ENCODE peak calls at places on chromosomes 11 and 22, in six cellular contexts. V is Calu3, E is retinal pigment epithelial cell, P is AG04450, Z is cardiac muscle cell, F is lung. B is an unnamed sample.

GRCh38 chr22:26846645-26847044 is 189.3 kb downstream of the MIAT start:
- DNase-seq in V (no peak), E (no peak), P (no peak), Z (no peak), F (no peak), B (no peak)

GRCh38 chr11:34132261-34132965 is 27.0 kb downstream of the NAT10 start:
- DNase-seq in V (no peak), E (no peak), P (no peak), Z (peak; percentile 24), F (no peak), B (no peak)

GRCh38 chr11:79466411-79466810 is 25.6 kb upstream of the TENM4 start:
- DNase-seq in V (no peak), E (peak; percentile 82), P (peak; percentile 54), Z (no peak), F (no peak), B (no peak)

GRCh38 chr11:11774928-11775327 is 66.8 kb upstream of the USP47 start:
- DNase-seq in V (no peak), E (no peak), P (no peak), Z (no peak), F (no peak), B (no peak)

GRCh38 chr11:129846508-129847335 is 31.1 kb downstream of the TMEM45B start:
- DNase-seq in V (peak; percentile 36), E (peak; percentile 73), P (peak; percentile 80), Z (no peak), F (no peak), B (no peak)

GRCh38 chr11:117993988-117994741 is 8.0 kb downstream of the IL10RA start:
- DNase-seq in V (no peak), E (no peak), P (no peak), Z (no peak), F (no peak), B (no peak)

GRCh38 chr11:76723548-76723947 is 53.0 kb upstream of the LRRC32 start:
- DNase-seq in V (no peak), E (no peak), P (no peak), Z (no peak), F (no peak), B (no peak)

GRCh38 chr11:130776044-130776390 is 140.3 kb downstream of the SNX19 start:
- DNase-seq in V (no peak), E (no peak), P (no peak), Z (no peak), F (no peak), B (no peak)

GRCh38 chr11:59556883-59557205 is 45.5 kb downstream of the OR4D9 start:
- DNase-seq in V (no peak), E (no peak), P (no peak), Z (no peak), F (no peak), B (no peak)

GRCh38 chr22:35312198-35313059 is 12.7 kb downstream of the TOM1 start:
- DNase-seq in V (peak; percentile 80), E (peak; percentile 95), P (no peak), Z (peak; percentile 40), F (no peak), B (no peak)

GRCh38 chr11:105022998-105023397 is at the start of gene CASP5:
- DNase-seq in V (no peak), E (no peak), P (no peak), Z (no peak), F (no peak), B (no peak)

GRCh38 chr22:40818192-40818746 is 877 bp downstream of the SLC25A17 start:
- DNase-seq in V (no peak), E (no peak), P (no peak), Z (no peak), F (no peak), B (no peak)

GRCh38 chr11:8323161-8323935 is 59.7 kb upstream of the LMO1 start:
- DNase-seq in V (no peak), E (no peak), P (no peak), Z (no peak), F (no peak), B (no peak)

GRCh38 chr11:19751055-19751454 is 38.4 kb downstream of the NAV2 start:
- DNase-seq in V (no peak), E (no peak), P (no peak), Z (no peak), F (no peak), B (no peak)

GRCh38 chr11:44626645-44627044 is 61.2 kb downstream of the CD82 start:
- DNase-seq in V (no peak), E (no peak), P (no peak), Z (no peak), F (no peak), B (peak; percentile 2)

GRCh38 chr11:96335389-96335788 is 7.6 kb downstream of the MAML2 start:
- DNase-seq in V (no peak), E (no peak), P (no peak), Z (no peak), F (no peak), B (no peak)

GRCh38 chr11:64318694-64319420 is 936 bp downstream of the PRDX5 start:
- DNase-seq in V (no peak), E (no peak), P (no peak), Z (no peak), F (no peak), B (no peak)

GRCh38 chr22:26826431-26826935 is 169.1 kb downstream of the MIAT start:
- DNase-seq in V (no peak), E (no peak), P (no peak), Z (no peak), F (no peak), B (no peak)

GRCh38 chr11:65915101-65915820 is 3.6 kb downstream of the C11orf68 start:
- DNase-seq in V (no peak), E (no peak), P (no peak), Z (no peak), F (no peak), B (no peak)

GRCh38 chr11:65915821-65916251 is 3.0 kb downstream of the C11orf68 start:
- DNase-seq in V (peak; percentile 90), E (peak; percentile 94), P (peak; percentile 93), Z (no peak), F (peak; percentile 80), B (peak; percentile 44)

GRCh38 chr11:65907878-65908277 is 7.7 kb upstream of the FOSL1 start:
- DNase-seq in V (no peak), E (no peak), P (no peak), Z (no peak), F (no peak), B (no peak)

GRCh38 chr11:65912840-65913239 is 6.0 kb downstream of the C11orf68 start:
- DNase-seq in V (no peak), E (no peak), P (no peak), Z (no peak), F (no peak), B (no peak)

GRCh38 chr11:65911682-65912568 is 6.9 kb downstream of the C11orf68 start:
- DNase-seq in V (peak; percentile 49), E (no peak), P (no peak), Z (peak; percentile 51), F (peak; percentile 52), B (no peak)
- TF ChIP-seq CTCF in V (no peak), E (peak; percentile 28), P (peak; percentile 17), Z (peak; percentile 34), F (no peak), B (no peak)

DNA sequence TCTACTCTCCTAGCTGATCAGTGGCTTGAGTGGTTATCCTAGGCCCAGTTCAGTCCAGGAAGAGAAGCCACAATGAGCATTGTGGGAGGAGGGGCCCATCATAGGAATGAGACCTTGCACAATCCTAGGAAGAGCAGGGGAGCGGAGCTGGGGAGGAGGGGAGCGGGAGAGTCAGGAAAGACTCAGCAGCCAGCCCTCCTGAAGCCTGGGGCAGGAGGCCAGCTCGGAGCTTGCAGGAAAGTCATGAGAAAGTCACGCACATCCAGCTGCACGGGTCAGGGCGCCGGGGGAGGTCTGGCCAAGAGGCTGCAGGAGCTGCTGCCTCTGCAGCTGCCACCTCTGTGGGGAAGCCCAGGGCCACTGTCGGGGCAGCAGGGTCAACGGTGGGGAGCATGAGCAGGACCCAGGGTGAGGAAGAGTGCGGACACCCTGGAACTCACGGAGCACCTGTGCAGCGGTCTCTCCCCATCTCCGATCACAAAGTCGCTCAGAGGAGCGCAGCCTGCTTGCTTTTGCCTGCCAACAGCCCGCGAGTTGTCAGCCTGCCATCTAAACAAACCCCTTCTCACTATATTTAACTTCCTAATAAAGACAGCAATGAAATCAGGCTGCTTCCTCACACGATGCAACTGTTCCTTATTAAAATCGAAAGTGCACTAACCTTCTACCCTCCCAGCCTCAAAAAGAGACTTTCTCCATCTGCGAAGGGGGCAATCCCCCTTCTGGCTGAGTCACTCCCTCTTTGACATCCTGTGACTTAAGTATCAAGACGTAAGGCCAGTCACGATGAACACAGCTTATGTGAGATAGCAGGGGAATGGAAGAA is 52.8 kb upstream of the RTL6 start:
- DNase-seq in V (no peak), E (peak; percentile 23), P (peak; percentile 91), Z (no peak), F (peak; percentile 51), B (peak; percentile 39)
- TF ChIP-seq CTCF in V (no peak), E (no peak), P (no peak), Z (no peak), F (no peak), B (no peak)

GRCh38 chr11:85187992-85188391 is 439.2 kb downstream of the DLG2 start:
- DNase-seq in V (no peak), E (no peak), P (no peak), Z (no peak), F (no peak), B (no peak)

GRCh38 chr11:85180528-85180927 is 446.6 kb downstream of the DLG2 start:
- DNase-seq in V (no peak), E (no peak), P (no peak), Z (no peak), F (no peak), B (no peak)

DNA sequence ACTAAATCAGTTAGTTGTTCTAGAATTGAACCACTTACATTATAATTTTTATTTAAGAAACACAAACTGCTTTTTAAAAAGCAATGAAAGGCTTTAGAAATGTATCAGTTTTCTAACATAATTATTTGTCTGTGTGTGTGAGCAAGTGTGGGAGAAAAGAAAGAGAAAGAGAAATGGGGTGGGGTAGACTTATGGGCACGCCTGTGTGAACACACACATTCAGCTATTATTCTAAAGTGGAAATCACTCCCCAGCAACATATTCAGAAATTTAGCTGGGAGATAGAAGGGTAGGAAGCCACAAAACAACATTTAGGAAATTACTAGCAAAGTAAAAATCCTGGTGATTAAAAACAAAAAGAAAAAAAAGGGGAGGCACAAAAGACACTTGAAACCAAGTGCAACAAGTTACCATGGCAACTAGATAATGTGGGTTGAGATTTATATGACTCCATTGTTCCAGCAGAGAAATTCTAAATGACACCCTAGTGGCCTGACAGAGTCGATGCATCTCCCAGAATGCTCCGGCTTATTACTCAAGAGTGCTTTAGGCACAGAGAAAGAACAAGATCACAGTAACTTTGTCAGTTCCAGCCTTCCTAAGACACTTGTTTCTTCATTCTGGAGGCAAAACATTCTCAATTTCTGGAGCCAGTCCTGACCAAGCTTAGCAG is 444.6 kb downstream of the DLG2 start:
- DNase-seq in V (peak; percentile 18), E (peak; percentile 51), P (no peak), Z (peak; percentile 60), F (no peak), B (no peak)
- TF ChIP-seq CTCF in V (peak; percentile 48), E (peak; percentile 63), P (peak; percentile 54), Z (no peak), F (no peak), B (no peak)

GRCh38 chr11:73597956-73598718 is at the start of gene FAM168A:
- DNase-seq in V (peak; percentile 92), E (peak; percentile 93), P (peak; percentile 92), Z (peak; percentile 98), F (peak; percentile 96), B (peak; percentile 96)
- TF ChIP-seq CTCF in V (no peak), E (no peak), P (no peak), Z (no peak), F (no peak), B (no peak)

GRCh38 chr11:32858731-32859130 is 29.0 kb downstream of the PRRG4 start:
- DNase-seq in V (no peak), E (no peak), P (no peak), Z (no peak), F (no peak), B (no peak)
- TF ChIP-seq CTCF in V (no peak), E (no peak), P (no peak), Z (no peak), F (no peak), B (no peak)

B was measured in prostate gland.